ENCODE peak calls at places on chromosomes 13 and 19, in four cellular contexts. B is GM23248, Y is neural progenitor cell, F is neuronal stem cell. H is an unnamed sample.

GRCh38 chr13:72431981-72432617 is 295.3 kb downstream of the MZT1 start:
- DNase-seq in B (no peak), Y (no peak), F (no peak), H (no peak)

GRCh38 chr19:13692096-13692495 is 72.2 kb upstream of the MRI1 start:
- DNase-seq in B (peak), Y (no peak), F (no peak), H (no peak)

GRCh38 chr13:103948477-103948876 is 882.3 kb upstream of the SLC10A2 start:
- DNase-seq in B (no peak), Y (no peak), F (no peak), H (no peak)

GRCh38 chr19:19421326-19421725 is 15.9 kb downstream of the GATAD2A start:
- DNase-seq in B (no peak), Y (no peak), F (no peak), H (no peak)

GRCh38 chr13:35475131-35475959 is 1.1 kb downstream of the MAB21L1 start:
- DNase-seq in B (peak), Y (peak), F (peak), H (peak)

GRCh38 chr19:47663911-47664771 is 49.1 kb upstream of the EHD2 start:
- DNase-seq in B (peak), Y (no peak), F (no peak), H (no peak)

GRCh38 chr13:93290503-93290902 is 63.9 kb downstream of the GPC6 start:
- DNase-seq in B (peak), Y (no peak), F (no peak), H (no peak)

GRCh38 chr13:35347679-35348205 is 128.7 kb downstream of the MAB21L1 start:
- DNase-seq in B (no peak), Y (peak), F (no peak), H (no peak)

GRCh38 chr13:40095695-40096356 is 440.4 kb downstream of the COG6 start:
- DNase-seq in B (no peak), Y (peak), F (no peak), H (no peak)

GRCh38 chr19:55273978-55274707 is 5.8 kb downstream of the HSPBP1 start:
- DNase-seq in B (no peak), Y (no peak), F (no peak), H (no peak)

GRCh38 chr19:1845642-1846041 is 2.6 kb downstream of the REXO1 start:
- DNase-seq in B (no peak), Y (no peak), F (no peak), H (no peak)

GRCh38 chr13:87698268-87698667 is 27.1 kb downstream of the SLITRK5 start:
- DNase-seq in B (no peak), Y (no peak), F (no peak), H (no peak)

GRCh38 chr19:40933025-40933424 is 51.0 kb upstream of the CYP2A7 start:
- DNase-seq in B (no peak), Y (peak), F (no peak), H (peak)

GRCh38 chr19:5947435-5947834 is 30.5 kb downstream of the RANBP3 start:
- DNase-seq in B (peak), Y (no peak), F (no peak), H (no peak)

GRCh38 chr19:5951338-5951861 is 26.5 kb downstream of the RANBP3 start:
- DNase-seq in B (no peak), Y (peak), F (no peak), H (peak)

GRCh38 chr19:5950744-5951143 is 27.2 kb downstream of the RANBP3 start:
- DNase-seq in B (no peak), Y (peak), F (no peak), H (no peak)

GRCh38 chr19:5949792-5950305 is 28.1 kb downstream of the RANBP3 start:
- DNase-seq in B (no peak), Y (no peak), F (no peak), H (no peak)

DNA sequence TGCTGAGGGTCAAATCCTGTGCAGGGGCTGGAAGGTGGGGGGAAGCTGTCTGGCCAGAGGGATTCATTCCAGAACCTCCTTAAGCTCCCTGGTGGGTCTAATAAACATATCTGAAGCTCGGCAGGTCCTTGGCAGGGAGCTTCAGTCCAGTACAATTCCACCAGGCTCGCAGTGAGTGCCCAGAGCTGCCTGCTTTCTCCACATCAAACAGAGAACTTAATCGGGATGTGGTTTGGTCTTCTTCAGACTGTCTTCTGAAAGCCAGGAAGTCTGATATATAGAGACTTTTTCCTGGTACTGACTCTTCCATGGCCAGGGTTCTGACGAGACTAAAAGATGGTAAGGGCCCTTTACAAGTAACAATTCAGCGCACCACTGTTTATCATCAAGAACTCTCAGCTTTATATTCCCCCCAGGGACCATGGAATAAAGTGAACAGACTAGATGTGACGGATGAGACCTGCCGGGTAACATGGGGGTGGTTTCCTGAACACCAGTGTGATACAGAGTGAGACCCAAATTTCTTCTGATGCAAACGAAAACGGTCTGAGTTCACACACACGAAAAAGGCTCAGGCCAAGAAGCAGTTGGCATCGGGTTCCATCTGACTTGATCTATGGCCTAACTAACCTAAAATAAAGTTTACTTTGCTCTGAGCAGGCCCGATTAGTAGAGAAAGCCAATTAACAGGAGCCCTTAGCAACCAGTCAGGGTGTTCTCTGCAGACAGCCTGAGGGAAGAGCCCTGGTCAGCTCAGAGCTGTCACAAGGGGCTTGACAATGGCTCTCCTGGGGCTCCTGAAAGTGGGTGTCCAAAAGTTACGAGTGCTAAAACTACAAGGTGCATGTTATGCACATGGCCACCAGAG is 29.0 kb downstream of the RANBP3 start:
- DNase-seq in B (no peak), Y (no peak), F (no peak), H (no peak)
- H3K27ac ChIP-seq in B (no peak), Y (no peak), F (no peak), H (peak)

DNA sequence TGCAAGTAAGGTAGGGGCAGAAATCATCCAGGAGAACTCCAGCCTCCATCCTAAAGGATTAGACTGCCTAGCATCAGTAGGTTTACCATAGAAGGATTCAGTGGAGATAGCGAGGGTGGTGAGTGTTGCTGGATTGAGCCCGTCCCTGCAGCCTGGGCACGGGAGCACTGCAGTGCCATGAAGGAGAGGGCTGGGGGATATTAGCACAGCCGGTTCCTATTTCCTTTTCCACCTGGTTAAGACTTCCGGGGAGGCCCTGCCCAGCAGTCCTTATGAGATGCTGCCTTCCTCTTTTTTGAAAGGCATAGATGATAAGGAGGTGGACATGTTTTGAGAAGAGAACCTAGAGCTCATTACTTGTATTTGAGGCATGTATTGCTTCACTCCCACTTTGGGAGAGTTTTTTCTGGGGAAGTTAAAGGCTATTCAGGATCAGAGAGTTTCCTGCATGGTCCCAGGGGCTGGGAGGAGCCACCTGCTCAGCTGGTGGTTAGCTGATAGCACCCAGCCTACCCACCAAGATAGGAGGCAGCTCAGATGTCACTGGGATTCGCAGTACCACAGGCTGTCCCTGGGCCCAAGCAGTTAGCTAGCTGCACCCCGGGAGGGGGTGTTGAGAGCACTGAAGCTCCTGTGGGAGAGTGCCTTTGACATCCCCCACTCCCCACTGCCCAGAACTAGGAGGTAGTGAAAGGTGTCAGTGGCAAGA is 17.2 kb downstream of the ACTN4 start:
- DNase-seq in B (no peak), Y (no peak), F (no peak), H (peak)
- H3K9ac ChIP-seq in B (peak), Y (no peak), F (peak), H (no peak)

GRCh38 chr19:44304659-44305193 is at the start of gene ZNF235:
- DNase-seq in B (peak), Y (peak), F (peak), H (peak)
- H3K27ac ChIP-seq in B (peak), Y (no peak), F (no peak), H (peak)

GRCh38 chr19:9018163-9018875 is 8.1 kb upstream of the MUC16 start:
- DNase-seq in B (no peak), Y (no peak), F (no peak), H (no peak)
- H3K9ac ChIP-seq in B (no peak), Y (no peak), F (no peak), H (no peak)

GRCh38 chr19:10109528-10109927 is 2.0 kb upstream of the P2RY11 start:
- DNase-seq in B (no peak), Y (no peak), F (no peak), H (no peak)
- H3K27ac ChIP-seq in B (no peak), Y (no peak), F (no peak), H (no peak)